ENCODE peak calls at places on chromosomes 7 and 10, in six cellular contexts. A is IMR-90, O is H1, H is trophoblast cell, M is neuronal stem cell, F is H9. I is an unnamed sample.

GRCh38 chr7:2227699-2228098 is 5.0 kb downstream of the MAD1L1 start:
- DNase-seq in F (no peak), A (no peak), O (no peak), H (no peak), M (no peak), I (no peak)

GRCh38 chr7:99806839-99807478 is 20.9 kb upstream of the CYP3A43 start:
- DNase-seq in O (no peak), M (no peak), F (no peak), H (no peak), A (no peak), I (no peak)

GRCh38 chr7:7330997-7331396 is 148.7 kb downstream of the C1GALT1 start:
- DNase-seq in M (no peak), H (no peak), O (no peak), A (no peak), F (no peak), I (no peak)

GRCh38 chr7:50738932-50739331 is 43.8 kb downstream of the GRB10 start:
- DNase-seq in A (no peak), M (no peak), H (no peak), O (no peak), F (no peak), I (no peak)

GRCh38 chr7:915291-916218 is 38.9 kb downstream of the ADAP1 start:
- DNase-seq in A (no peak), O (no peak), M (no peak), H (no peak), F (no peak), I (no peak)

GRCh38 chr10:137606-138005 is 2.4 kb downstream of the ZMYND11 start:
- DNase-seq in A (peak; percentile 74), M (no peak), O (no peak), F (no peak), H (no peak), I (no peak)

GRCh38 chr10:6563720-6564119 is 16.4 kb downstream of the PRKCQ start:
- DNase-seq in F (no peak), H (no peak), O (no peak), M (no peak), A (no peak), I (no peak)

GRCh38 chr7:16649196-16649595 is 3.2 kb downstream of the BZW2 start:
- DNase-seq in M (no peak), A (no peak), H (peak; percentile 32), O (no peak), F (no peak), I (no peak)

GRCh38 chr10:413662-414071 is 275.8 kb downstream of the DIP2C start:
- DNase-seq in O (no peak), M (no peak), A (no peak), H (no peak), F (no peak), I (no peak)

GRCh38 chr7:26642416-26642815 is 222.0 kb downstream of the SKAP2 start:
- DNase-seq in F (no peak), H (no peak), O (no peak), M (no peak), A (no peak), I (no peak)

GRCh38 chr7:26639111-26639510 is 225.3 kb downstream of the SKAP2 start:
- DNase-seq in O (no peak), F (no peak), H (no peak), A (no peak), M (no peak), I (no peak)

GRCh38 chr7:26638140-26638539 is 226.2 kb downstream of the SKAP2 start:
- DNase-seq in F (no peak), A (no peak), M (no peak), O (no peak), H (no peak), I (no peak)

GRCh38 chr7:26637610-26638009 is 226.8 kb downstream of the SKAP2 start:
- DNase-seq in H (no peak), A (no peak), F (no peak), O (no peak), M (no peak), I (no peak)

DNA sequence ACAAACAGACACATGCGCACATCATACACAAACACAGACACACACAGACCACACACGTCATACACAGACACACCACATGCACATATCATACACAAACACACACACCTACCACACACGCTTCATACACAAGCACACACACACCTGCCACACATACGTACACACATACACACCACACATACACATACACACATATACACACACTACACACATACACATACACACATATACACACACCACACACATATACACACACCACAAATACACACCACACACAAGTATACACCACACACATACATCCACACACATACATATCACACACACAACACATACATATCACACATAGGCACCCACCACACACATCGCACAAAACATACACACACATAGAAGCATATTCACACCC is 224.7 kb downstream of the SKAP2 start:
- DNase-seq in A (no peak), M (no peak), F (no peak), H (no peak), O (no peak), I (no peak)
- H4K91ac ChIP-seq in A (no peak overlapping the region), M (no peak overlapping the region), F (no peak overlapping the region), H (no peak overlapping the region), O (peak overlapping the region; percentile 88), I (no peak overlapping the region)

DNA sequence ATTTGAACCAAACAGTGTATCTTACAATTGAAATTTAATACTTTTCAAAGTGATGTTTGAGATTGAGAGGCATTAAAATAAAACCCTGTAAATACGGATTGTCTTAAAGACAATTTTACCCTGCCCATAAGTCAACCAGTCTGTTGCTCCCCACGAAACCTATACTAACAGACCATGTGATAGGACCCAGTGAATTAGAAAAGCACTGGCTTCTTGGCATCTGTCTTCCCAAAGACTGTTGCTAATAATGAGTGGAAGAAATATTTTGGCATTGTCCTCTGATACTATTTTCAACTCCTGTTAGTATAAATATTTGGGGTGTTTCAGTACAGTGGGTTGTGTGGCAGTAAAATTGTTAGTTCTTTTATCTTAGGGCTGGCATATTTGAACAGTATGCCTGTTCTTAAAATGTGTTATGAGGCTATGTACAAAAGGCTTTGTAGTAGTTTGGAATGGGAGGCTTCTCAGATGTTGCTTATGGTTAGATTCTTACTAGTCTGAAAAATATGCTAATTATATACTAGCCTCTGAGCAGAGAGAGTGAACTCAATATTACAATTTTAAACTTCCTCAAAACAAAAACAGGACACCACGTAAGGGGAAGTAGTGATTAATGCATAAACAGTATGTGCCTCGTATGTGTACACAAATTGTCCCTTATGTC is 115.1 kb downstream of the ARID5B start:
- DNase-seq in O (no peak), H (no peak), F (no peak), A (peak; percentile 42), M (no peak), I (no peak)
- H3K18ac ChIP-seq in O (no peak overlapping the region), H (no peak overlapping the region), F (no peak overlapping the region), A (peak overlapping the region; percentile 42), M (no peak overlapping the region), I (no peak overlapping the region)

GRCh38 chr10:46306550-46307184 is 19.9 kb downstream of the ANTXRL start:
- DNase-seq in F (peak; percentile 12), M (no peak), H (peak; percentile 95), A (no peak), O (no peak), I (no peak)
- H2AFZ ChIP-seq in F (no peak overlapping the region), M (no peak overlapping the region), H (no peak overlapping the region), A (no peak overlapping the region), O (no peak overlapping the region), I (no peak overlapping the region)

GRCh38 chr10:102450374-102451104 is 804 bp downstream of the C10orf95 start:
- DNase-seq in O (no peak), H (peak; percentile 88), M (peak; percentile 48), A (peak; percentile 73), F (peak; percentile 81), I (peak; percentile 65)
- H4K91ac ChIP-seq in O (peak overlapping the region; percentile 97), H (peak overlapping the region; percentile 88), M (no peak overlapping the region), A (no peak overlapping the region), F (no peak overlapping the region), I (peak overlapping the region; percentile 78)

DNA sequence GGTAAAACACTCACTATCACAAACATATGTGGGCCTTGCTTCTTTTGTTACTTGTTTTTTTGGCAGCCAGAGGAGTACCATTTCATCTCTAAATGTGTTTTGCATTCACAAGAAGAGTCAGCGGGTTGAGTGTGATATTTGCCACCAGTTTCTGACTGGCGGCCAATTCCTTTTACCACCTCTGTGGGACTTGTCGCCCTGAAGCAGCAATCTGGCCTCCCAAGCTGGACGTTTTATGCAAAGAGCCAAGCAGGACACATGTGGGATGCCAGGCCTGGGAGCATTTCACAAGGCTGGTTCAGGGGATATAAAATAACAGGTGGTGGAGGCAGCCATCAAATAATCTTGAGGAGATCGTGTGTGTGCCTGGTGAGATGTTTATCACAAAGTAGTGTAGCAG is 61.8 kb upstream of the TRIL start:
- DNase-seq in H (no peak), M (no peak), F (no peak), O (no peak), A (no peak), I (no peak)
- H3K18ac ChIP-seq in H (no peak overlapping the region), M (no peak overlapping the region), F (no peak overlapping the region), O (no peak overlapping the region), A (no peak overlapping the region), I (no peak overlapping the region)